ENCODE peak calls at places on chromosome 9, in ten cellular contexts. N is hepatic stellate cell; V is GM23338; F is iris pigment epithelial cell; O is AG08395; Y is activated CD4-positive, alpha-beta T cell treated with anti-CD3 and anti-CD28 coated beads for 48 hours; T is activated CD8-positive, alpha-beta T cell treated with anti-CD3 and anti-CD28 coated beads, Interleukin-2, amount 10 ng/mL, durations not matched to agents 7 days and 5 days; Q is DMS153; W is stimulated activated CD8-positive, alpha-beta memory T cell treated with anti-CD3 and anti-CD28 coated beads, Interleukin-15, amount 100 ng/mL, for 24 hours; S is LHCN-M2. L is an unnamed sample.

GRCh38 chr9:79681576-79681975 is 109.8 kb downstream of the TLE4 start:
- DNase-seq in N (no peak), V (no peak), F (no peak), O (no peak), Y (no peak), T (no peak), Q (no peak), W (no peak), S (no peak), L (no peak)

GRCh38 chr9:120696551-120697230 is 17.6 kb downstream of the MEGF9 start:
- DNase-seq in N (no peak), V (no peak), F (peak), O (no peak), Y (no peak), T (no peak), Q (no peak), W (no peak), S (peak), L (no peak)

GRCh38 chr9:89357331-89358197 is 39.3 kb downstream of the SECISBP2 start:
- DNase-seq in N (no peak), V (no peak), F (no peak), O (no peak), Y (no peak), T (peak), Q (no peak), W (no peak), S (no peak), L (no peak)

GRCh38 chr9:84325347-84325982 is 15.1 kb downstream of the SLC28A3 start:
- DNase-seq in N (no peak), V (no peak), F (peak), O (no peak), Y (no peak), T (no peak), Q (no peak), W (no peak), S (no peak), L (no peak)

GRCh38 chr9:131539223-131539923 is 6.0 kb upstream of the PRRT1B start:
- DNase-seq in N (no peak), V (no peak), F (no peak), O (no peak), Y (no peak), T (peak), Q (no peak), W (no peak), S (no peak), L (no peak)

GRCh38 chr9:71795097-71795807 is 26.9 kb upstream of the CEMIP2 start:
- DNase-seq in N (no peak), V (no peak), F (no peak), O (no peak), Y (no peak), T (peak), Q (no peak), W (no peak), S (no peak), L (no peak)

GRCh38 chr9:131585375-131585774 is 40.1 kb downstream of the PRRT1B start:
- DNase-seq in N (no peak), V (no peak), F (peak), O (no peak), Y (peak), T (peak), Q (no peak), W (no peak), S (no peak), L (no peak)

GRCh38 chr9:23581936-23582335 is 244.1 kb downstream of the ELAVL2 start:
- DNase-seq in N (no peak), V (no peak), F (no peak), O (peak), Y (no peak), T (no peak), Q (no peak), W (no peak), S (peak), L (no peak)

GRCh38 chr9:114899461-114899860 is 30.9 kb downstream of the TNFSF8 start:
- DNase-seq in N (no peak), V (no peak), F (peak), O (no peak), Y (no peak), T (no peak), Q (peak), W (no peak), S (no peak), L (no peak)

GRCh38 chr9:121633144-121633714 is 18.2 kb upstream of the DAB2IP start:
- DNase-seq in N (no peak), V (no peak), F (no peak), O (no peak), Y (no peak), T (no peak), Q (no peak), W (no peak), S (no peak), L (no peak)

GRCh38 chr9:120439147-120439546 is 140.8 kb downstream of the CDK5RAP2 start:
- DNase-seq in N (no peak), V (peak), F (peak), O (peak), Y (peak), T (peak), Q (no peak), W (no peak), S (no peak), L (no peak)

GRCh38 chr9:89622933-89623861 is 18.4 kb downstream of the GADD45G start:
- DNase-seq in N (no peak), V (no peak), F (no peak), O (no peak), Y (no peak), T (no peak), Q (no peak), W (no peak), S (no peak), L (no peak)

GRCh38 chr9:82273121-82273520 is 284.5 kb downstream of the SPATA31D1 start:
- DNase-seq in N (no peak), V (no peak), F (peak), O (no peak), Y (no peak), T (no peak), Q (no peak), W (no peak), S (no peak), L (no peak)

GRCh38 chr9:112755059-112755458 is 4.5 kb downstream of the SNX30 start:
- DNase-seq in N (no peak), V (no peak), F (peak), O (no peak), Y (no peak), T (no peak), Q (no peak), W (no peak), S (no peak), L (no peak)

GRCh38 chr9:137457406-137458193 is 1.5 kb downstream of the NSMF start:
- DNase-seq in N (no peak), V (no peak), F (no peak), O (no peak), Y (no peak), T (no peak), Q (no peak), W (no peak), S (no peak), L (no peak)

GRCh38 chr9:95268681-95269080 is 48.8 kb downstream of the FANCC start:
- DNase-seq in N (peak), V (peak), F (peak), O (peak), Y (peak), T (peak), Q (peak), W (no peak), S (peak), L (peak)

GRCh38 chr9:105150991-105151685 is 93.3 kb upstream of the SLC44A1 start:
- DNase-seq in N (no peak), V (no peak), F (peak), O (peak), Y (no peak), T (no peak), Q (no peak), W (no peak), S (peak), L (no peak)

GRCh38 chr9:36332006-36332405 is 68.1 kb downstream of the RNF38 start:
- DNase-seq in N (no peak), V (no peak), F (no peak), O (peak), Y (no peak), T (no peak), Q (no peak), W (no peak), S (peak), L (no peak)

GRCh38 chr9:125674981-125675973 is 31.7 kb downstream of the MAPKAP1 start:
- DNase-seq in N (peak), V (no peak), F (peak), O (peak), Y (no peak), T (no peak), Q (no peak), W (no peak), S (peak), L (peak)

GRCh38 chr9:117341161-117341560 is 73.7 kb downstream of the ASTN2 start:
- DNase-seq in N (no peak), V (no peak), F (no peak), O (no peak), Y (no peak), T (no peak), Q (no peak), W (no peak), S (no peak), L (no peak)

GRCh38 chr9:79408200-79408599 is 163.6 kb upstream of the TLE4 start:
- DNase-seq in N (no peak), V (peak), F (peak), O (peak), Y (no peak), T (no peak), Q (no peak), W (no peak), S (peak), L (peak)

GRCh38 chr9:32430720-32431119 is 46.3 kb downstream of the ACO1 start:
- DNase-seq in N (peak), V (no peak), F (peak), O (peak), Y (no peak), T (no peak), Q (no peak), W (no peak), S (peak), L (no peak)

GRCh38 chr9:114311571-114312512 is 11.1 kb upstream of the ORM1 start:
- DNase-seq in N (no peak), V (no peak), F (no peak), O (no peak), Y (no peak), T (no peak), Q (no peak), W (no peak), S (no peak), L (no peak)

GRCh38 chr9:38091310-38092199 is 22.5 kb upstream of the SHB start:
- DNase-seq in N (no peak), V (no peak), F (no peak), O (no peak), Y (no peak), T (no peak), Q (no peak), W (no peak), S (no peak), L (no peak)

L was measured in myocyte.